ENCODE peak calls at places on chromosomes 5 and 9, in ten cellular contexts. B, A, M, W, N, Z, J, S, P and F are unnamed samples.

GRCh38 chr9:79706512-79706911 is 134.7 kb downstream of the TLE4 start:
- DNase-seq in B (no peak), A (no peak), M (no peak), W (no peak), N (no peak), Z (no peak), J (no peak), S (no peak), P (no peak), F (no peak)

GRCh38 chr5:172603425-172603824 is 37.6 kb upstream of the NEURL1B start:
- DNase-seq in B (no peak), A (no peak), M (no peak), W (no peak), N (no peak), Z (no peak), J (no peak), S (no peak), P (no peak), F (no peak)

GRCh38 chr5:37838152-37838932 is 1.5 kb downstream of the GDNF start:
- DNase-seq in B (no peak), A (no peak), M (peak; percentile 83), W (no peak), N (peak; percentile 93), Z (no peak), J (peak; percentile 35), S (peak; percentile 22), P (peak; percentile 39), F (peak; percentile 67)

GRCh38 chr5:152723482-152723881 is 318.4 kb upstream of the NMUR2 start:
- DNase-seq in B (no peak), A (no peak), M (peak; percentile 6), W (no peak), N (no peak), Z (no peak), J (no peak), S (no peak), P (no peak), F (no peak)

GRCh38 chr5:75349663-75350062 is 12.6 kb downstream of the HMGCR start:
- DNase-seq in B (no peak), A (no peak), M (no peak), W (no peak), N (no peak), Z (no peak), J (no peak), S (no peak), P (no peak), F (no peak)

GRCh38 chr9:70111042-70111602 is 67.5 kb downstream of the MAMDC2 start:
- DNase-seq in B (peak; percentile 74), A (peak; percentile 89), M (peak; percentile 85), W (peak; percentile 72), N (peak; percentile 32), Z (peak; percentile 86), J (peak; percentile 92), S (peak; percentile 73), P (peak; percentile 77), F (peak; percentile 43)

GRCh38 chr5:37520811-37521210 is 141.7 kb downstream of the WDR70 start:
- DNase-seq in B (no peak), A (no peak), M (no peak), W (no peak), N (peak; percentile 11), Z (no peak), J (no peak), S (no peak), P (no peak), F (no peak)

GRCh38 chr5:76145945-76146344 is 62.8 kb downstream of the SV2C start:
- DNase-seq in B (peak; percentile 67), A (no peak), M (peak; percentile 78), W (no peak), N (no peak), Z (no peak), J (no peak), S (no peak), P (no peak), F (peak; percentile 11)

GRCh38 chr5:122901346-122901745 is 55.9 kb downstream of the SNX24 start:
- DNase-seq in B (no peak), A (no peak), M (no peak), W (no peak), N (no peak), Z (no peak), J (no peak), S (no peak), P (no peak), F (no peak)

GRCh38 chr5:137837741-137838389 is 29.8 kb upstream of the MYOT start:
- DNase-seq in B (no peak), A (no peak), M (no peak), W (no peak), N (peak; percentile 77), Z (no peak), J (no peak), S (no peak), P (no peak), F (no peak)

GRCh38 chr9:131714161-131714646 is 25.7 kb downstream of the RAPGEF1 start:
- DNase-seq in B (no peak), A (no peak), M (no peak), W (peak; percentile 77), N (peak; percentile 90), Z (peak; percentile 48), J (no peak), S (peak; percentile 99), P (no peak), F (no peak)

GRCh38 chr9:72661401-72662135 is 140.2 kb downstream of the TMC1 start:
- DNase-seq in B (no peak), A (no peak), M (no peak), W (no peak), N (peak; percentile 73), Z (no peak), J (no peak), S (no peak), P (no peak), F (no peak)

GRCh38 chr9:20753761-20754160 is 69.7 kb downstream of the FOCAD start:
- DNase-seq in B (no peak), A (no peak), M (no peak), W (no peak), N (no peak), Z (no peak), J (no peak), S (no peak), P (no peak), F (no peak)

GRCh38 chr5:181255276-181255675 is 5.7 kb downstream of the TRIM52 start:
- DNase-seq in B (no peak), A (no peak), M (no peak), W (no peak), N (no peak), Z (no peak), J (no peak), S (no peak), P (no peak), F (no peak)
- H3K4me3 ChIP-seq in B (no peak overlapping the region), A (no peak overlapping the region), M (no peak overlapping the region), W (no peak overlapping the region), N (no peak overlapping the region), Z (no peak overlapping the region), J (no peak overlapping the region), S (no peak overlapping the region), P (no peak overlapping the region), F (no peak overlapping the region)

GRCh38 chr9:134156564-134157377 is 7.6 kb downstream of the RNU6ATAC start:
- DNase-seq in B (no peak), A (no peak), M (no peak), W (no peak), N (no peak), Z (no peak), J (no peak), S (no peak), P (no peak), F (no peak)
- H3K36me3 ChIP-seq in B (peaks cover 7% of the 10 kb centered on the region), A (peaks cover 64% of the 10 kb centered on the region), M (peaks cover 23% of the 10 kb centered on the region), W (peaks cover 70% of the 10 kb centered on the region), N (peaks cover 61% of the 10 kb centered on the region), Z (peaks cover 15% of the 10 kb centered on the region), J (no peaks in the 10 kb centered on the region), S (peaks cover 14% of the 10 kb centered on the region), P (peaks cover 35% of the 10 kb centered on the region), F (peaks cover 35% of the 10 kb centered on the region)

DNA sequence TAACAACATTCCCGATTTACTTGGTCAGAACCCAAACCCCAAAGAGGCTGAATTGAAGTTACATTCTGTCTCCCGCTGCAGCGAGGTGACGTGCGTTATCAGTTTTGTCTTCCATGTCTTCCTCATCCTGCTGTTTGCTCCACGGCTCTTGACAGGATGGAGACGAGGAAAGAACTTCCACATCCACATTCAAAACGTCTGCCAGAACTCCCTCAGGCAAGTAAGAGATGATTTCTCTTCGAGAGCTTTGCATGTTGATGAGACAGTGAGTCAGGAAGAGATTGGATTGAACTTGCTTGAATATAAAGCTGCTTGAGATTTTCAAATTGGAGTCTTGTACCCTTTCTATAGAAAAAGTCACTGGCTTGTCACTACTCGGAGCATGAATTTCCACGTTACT is 242.6 kb downstream of the AUH start:
- DNase-seq in B (no peak), A (no peak), M (peak; percentile 88), W (no peak), N (peak; percentile 85), Z (no peak), J (no peak), S (no peak), P (no peak), F (peak; percentile 33)
- H3K4me3 ChIP-seq in B (no peak overlapping the region), A (no peak overlapping the region), M (no peak overlapping the region), W (peak overlapping the region; percentile 5), N (peak overlapping the region; percentile 62), Z (no peak overlapping the region), J (peak overlapping the region; percentile 40), S (no peak overlapping the region), P (no peak overlapping the region), F (no peak overlapping the region)

GRCh38 chr9:93365427-93366118 is 85.9 kb upstream of the FAM120A start:
- DNase-seq in B (no peak), A (no peak), M (no peak), W (no peak), N (no peak), Z (no peak), J (no peak), S (no peak), P (no peak), F (no peak)

GRCh38 chr9:93366119-93366447 is 85.4 kb upstream of the FAM120A start:
- DNase-seq in B (peak; percentile 54), A (no peak), M (no peak), W (no peak), N (no peak), Z (no peak), J (no peak), S (no peak), P (no peak), F (no peak)

GRCh38 chr9:93364734-93365426 is 86.6 kb upstream of the FAM120A start:
- DNase-seq in B (no peak), A (no peak), M (no peak), W (no peak), N (no peak), Z (no peak), J (no peak), S (no peak), P (no peak), F (no peak)

GRCh38 chr9:93357649-93358048 is 93.8 kb upstream of the FAM120A start:
- DNase-seq in B (no peak), A (no peak), M (no peak), W (no peak), N (no peak), Z (no peak), J (no peak), S (no peak), P (no peak), F (no peak)

DNA sequence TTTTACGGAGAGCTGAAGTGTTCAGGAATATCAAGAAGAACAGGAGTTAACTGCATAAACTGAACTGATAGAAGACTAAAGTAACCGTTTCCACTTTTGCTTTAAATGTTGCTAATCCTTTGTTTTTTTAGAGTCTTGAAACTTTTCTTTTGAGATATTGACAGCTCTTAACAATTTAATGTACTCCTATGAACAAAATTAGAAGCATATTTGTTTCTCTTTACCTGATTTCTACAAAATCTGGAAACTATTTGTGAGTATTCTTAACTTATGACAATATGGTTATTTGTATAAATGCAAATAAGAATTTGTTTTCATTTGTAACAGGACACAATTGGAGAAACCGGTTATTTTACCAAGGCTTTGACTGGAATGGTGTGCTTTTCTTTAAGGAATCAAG is 89.5 kb upstream of the FAM120A start:
- DNase-seq in B (no peak), A (no peak), M (no peak), W (no peak), N (no peak), Z (no peak), J (no peak), S (no peak), P (no peak), F (no peak)
- H3K36me3 ChIP-seq in B (no peaks in the 10 kb centered on the region), A (no peaks in the 10 kb centered on the region), M (no peaks in the 10 kb centered on the region), W (no peaks in the 10 kb centered on the region), N (no peaks in the 10 kb centered on the region), Z (no peaks in the 10 kb centered on the region), J (no peaks in the 10 kb centered on the region), S (no peaks in the 10 kb centered on the region), P (no peaks in the 10 kb centered on the region), F (peaks cover 3% of the 10 kb centered on the region)